ENCODE peak calls at places on chromosome 3, in four cellular contexts. D is esophagus muscularis mucosa, Q is IMR-90, R is adrenal gland. N is an unnamed sample.

GRCh38 chr3:15269091-15269989 is 63.0 kb downstream of the SH3BP5 start:
- DNase-seq in D (peak; percentile 96), Q (peak; percentile 96), R (peak; percentile 97), N (peak; percentile 44)

GRCh38 chr3:106570426-106570825 is 701.6 kb upstream of the CBLB start:
- DNase-seq in D (no peak), Q (no peak), R (no peak), N (no peak)

GRCh38 chr3:146125946-146126345 is 35.0 kb downstream of the PLOD2 start:
- DNase-seq in D (no peak), Q (peak; percentile 94), R (no peak), N (no peak)

GRCh38 chr3:111227216-111227615 is 155.6 kb downstream of the NECTIN3 start:
- DNase-seq in D (no peak), Q (peak; percentile 69), R (no peak), N (no peak)

GRCh38 chr3:141851411-141851810 is 25.0 kb upstream of the ATP1B3 start:
- DNase-seq in D (no peak), Q (no peak), R (no peak), N (peak; percentile 10)

GRCh38 chr3:151795276-151795675 is 18.6 kb upstream of the AADAC start:
- DNase-seq in D (no peak), Q (peak; percentile 81), R (no peak), N (no peak)

GRCh38 chr3:19229086-19229485 is 80.8 kb downstream of the KCNH8 start:
- DNase-seq in D (no peak), Q (no peak), R (no peak), N (no peak)

GRCh38 chr3:15380980-15381890 is 46.1 kb downstream of the METTL6 start:
- DNase-seq in D (no peak), Q (no peak), R (peak; percentile 59), N (no peak)

GRCh38 chr3:55191911-55192787 is 264.3 kb upstream of the LRTM1 start:
- DNase-seq in D (no peak), Q (peak; percentile 98), R (no peak), N (no peak)

GRCh38 chr3:152192050-152192449 is 76.7 kb upstream of the MBNL1 start:
- DNase-seq in D (no peak), Q (no peak), R (no peak), N (no peak)

GRCh38 chr3:171453175-171453868 is 6.9 kb downstream of the TNIK start:
- DNase-seq in D (no peak), Q (no peak), R (no peak), N (no peak)

GRCh38 chr3:25648107-25648535 is 16.6 kb downstream of the TOP2B start:
- DNase-seq in D (no peak), Q (peak; percentile 82), R (peak; percentile 91), N (peak; percentile 84)

GRCh38 chr3:127383656-127384179 is 95.9 kb upstream of the PRR20G start:
- DNase-seq in D (no peak), Q (no peak), R (no peak), N (no peak)

GRCh38 chr3:98906230-98906629 is 4.7 kb upstream of the DCBLD2 start:
- DNase-seq in D (no peak), Q (peak; percentile 90), R (no peak), N (no peak)

GRCh38 chr3:149527531-149528343 is 53.2 kb downstream of the TM4SF4 start:
- DNase-seq in D (no peak), Q (peak; percentile 39), R (no peak), N (peak; percentile 37)

GRCh38 chr3:149134560-149134959 is 5.1 kb downstream of the HPS3 start:
- DNase-seq in D (no peak), Q (peak; percentile 41), R (peak; percentile 59), N (no peak)

GRCh38 chr3:14317057-14317553 is 85.3 kb upstream of the SLC6A6 start:
- DNase-seq in D (no peak), Q (no peak), R (no peak), N (no peak)

GRCh38 chr3:66598168-66598567 is 97.3 kb upstream of the LRIG1 start:
- DNase-seq in D (no peak), Q (peak; percentile 76), R (no peak), N (peak; percentile 52)

GRCh38 chr3:4719011-4719649 is 226.0 kb downstream of the ITPR1 start:
- DNase-seq in D (no peak), Q (peak; percentile 67), R (peak; percentile 19), N (no peak)

GRCh38 chr3:19595884-19596283 is 338.1 kb downstream of the EFHB start:
- DNase-seq in D (no peak), Q (no peak), R (no peak), N (no peak)

GRCh38 chr3:11155341-11156025 is 1.2 kb downstream of the HRH1 start:
- DNase-seq in D (no peak), Q (peak; percentile 89), R (peak; percentile 71), N (peak; percentile 58)

GRCh38 chr3:11157406-11157805 is 3.1 kb downstream of the HRH1 start:
- DNase-seq in D (no peak), Q (no peak), R (no peak), N (no peak)

GRCh38 chr3:11156026-11156410 is 1.7 kb downstream of the HRH1 start:
- DNase-seq in D (no peak), Q (no peak), R (no peak), N (no peak)

GRCh38 chr3:11154953-11155325 is 646 bp downstream of the HRH1 start:
- DNase-seq in D (no peak), Q (peak; percentile 38), R (no peak), N (no peak)

DNA sequence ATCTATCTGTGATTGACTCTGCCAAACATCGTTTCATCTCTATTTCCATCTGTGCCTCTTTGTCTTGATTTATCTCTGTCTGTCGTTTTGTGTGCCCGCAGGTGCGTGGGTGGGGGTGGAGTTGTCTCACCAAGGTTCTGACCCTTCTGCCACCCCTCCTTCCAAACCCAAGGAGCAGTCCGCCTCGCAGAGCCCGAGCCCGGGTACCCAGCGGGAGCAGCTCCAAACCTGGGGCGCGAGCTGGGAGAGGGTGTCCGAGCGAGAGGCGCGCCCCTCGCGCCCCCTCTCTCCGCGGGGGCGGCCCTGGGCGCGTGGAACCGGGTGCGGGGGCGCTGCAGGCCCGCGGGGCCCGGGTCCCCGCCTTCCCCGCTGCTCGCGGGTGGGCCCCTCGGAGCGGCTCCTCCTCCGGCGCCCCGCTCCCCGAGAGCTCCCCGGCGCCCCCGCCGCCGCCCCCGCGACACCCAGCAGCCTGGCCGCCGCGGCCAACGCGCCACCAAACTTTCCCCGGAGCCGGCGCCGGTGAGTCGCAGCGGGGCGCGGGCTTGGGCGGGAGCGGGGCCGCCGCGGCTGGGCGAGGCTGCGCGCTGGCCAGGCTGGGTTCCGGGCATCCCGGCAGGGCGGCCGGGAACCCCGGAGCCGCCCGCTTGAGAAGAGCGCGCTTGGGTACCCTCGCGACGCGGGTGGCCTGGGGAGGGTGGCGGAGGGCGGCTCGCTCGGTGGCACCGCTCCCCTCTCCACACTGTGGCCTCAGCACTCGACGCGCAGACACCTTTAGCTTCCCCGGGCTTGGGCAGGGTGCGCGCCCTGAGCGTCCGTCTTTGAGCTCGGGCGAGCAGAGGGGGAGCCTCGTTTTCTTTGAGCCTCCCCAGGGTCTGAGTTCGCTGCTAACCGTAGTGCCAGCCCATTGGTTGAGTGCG is at the start of gene HRH1:
- DNase-seq in D (no peak), Q (no peak), R (no peak), N (peak; percentile 6)
- TF ChIP-seq POLR2A in D (no peak), Q (peak; percentile 54), R (no peak), N (no peak)

GRCh38 chr3:187963003-187963676 is 190.8 kb upstream of the LPP start:
- DNase-seq in D (no peak), Q (no peak), R (no peak), N (no peak)
- H3K4me3 ChIP-seq in D (no peak overlapping the region), Q (no peak overlapping the region), R (no peak overlapping the region), N (no peak overlapping the region)

GRCh38 chr3:17149076-17149475 is 264.3 kb downstream of the PLCL2 start:
- DNase-seq in D (no peak), Q (no peak), R (no peak), N (no peak)

GRCh38 chr3:17154221-17154620 is 269.5 kb downstream of the PLCL2 start:
- DNase-seq in D (no peak), Q (no peak), R (no peak), N (no peak)

GRCh38 chr3:17153209-17153608 is 268.5 kb downstream of the PLCL2 start:
- DNase-seq in D (no peak), Q (no peak), R (no peak), N (no peak)

GRCh38 chr3:17149744-17150143 is 265.0 kb downstream of the PLCL2 start:
- DNase-seq in D (no peak), Q (no peak), R (no peak), N (no peak)

GRCh38 chr3:17151598-17152373 is 267.0 kb downstream of the PLCL2 start:
- DNase-seq in D (no peak), Q (no peak), R (peak; percentile 73), N (peak; percentile 12)
- TF ChIP-seq POLR2A in D (no peak), Q (no peak), R (no peak), N (no peak)

DNA sequence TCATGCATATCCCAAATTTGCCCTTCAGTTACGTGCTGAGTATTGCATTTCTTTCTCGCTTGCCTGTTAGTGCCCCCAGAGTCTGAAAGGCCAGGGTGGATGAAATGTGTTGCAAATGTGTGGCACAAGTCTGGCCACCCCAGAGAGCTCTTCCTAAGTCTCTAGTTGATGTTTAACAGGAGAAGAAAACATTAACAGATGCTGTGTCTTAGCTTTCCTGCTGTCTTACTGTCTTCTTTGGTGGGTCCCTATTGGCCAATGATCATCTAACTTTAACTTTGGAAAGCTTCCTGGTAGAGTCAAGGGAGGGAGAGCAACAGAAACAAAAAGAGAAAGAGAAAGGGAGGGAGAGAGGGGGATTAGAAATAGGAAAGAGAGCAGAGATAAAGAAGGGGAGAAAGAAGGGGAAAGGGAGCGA is 76.7 kb upstream of the P3H2 start:
- DNase-seq in D (no peak), Q (no peak), R (no peak), N (no peak)
- H3K4me3 ChIP-seq in D (no peak overlapping the region), Q (no peak overlapping the region), R (no peak overlapping the region), N (no peak overlapping the region)

GRCh38 chr3:49007771-49008528 is 759 bp downstream of the WDR6 start:
- DNase-seq in D (peak; percentile 96), Q (peak; percentile 71), R (peak; percentile 94), N (peak; percentile 87)

GRCh38 chr3:49006591-49007067 is 562 bp upstream of the WDR6 start:
- DNase-seq in D (no peak), Q (peak; percentile 63), R (peak; percentile 67), N (peak; percentile 57)

GRCh38 chr3:49005998-49006397 is 1.2 kb upstream of the WDR6 start:
- DNase-seq in D (no peak), Q (no peak), R (peak; percentile 45), N (no peak)

GRCh38 chr3:49005298-49005680 is 1.9 kb upstream of the WDR6 start:
- DNase-seq in D (no peak), Q (no peak), R (no peak), N (peak; percentile 82)

GRCh38 chr3:49007068-49007770 is at the start of gene WDR6:
- DNase-seq in D (peak; percentile 99), Q (peak; percentile 97), R (peak; percentile 99), N (peak; percentile 99)
- TF ChIP-seq POLR2A in D (no peak), Q (peak; percentile 90), R (peak; percentile 59), N (peak; percentile 85)

GRCh38 chr3:143265501-143266070 is 146.0 kb downstream of the CHST2 start:
- DNase-seq in D (no peak), Q (no peak), R (no peak), N (no peak)
- H3K4me3 ChIP-seq in D (no peak overlapping the region), Q (no peak overlapping the region), R (no peak overlapping the region), N (no peak overlapping the region)

DNA sequence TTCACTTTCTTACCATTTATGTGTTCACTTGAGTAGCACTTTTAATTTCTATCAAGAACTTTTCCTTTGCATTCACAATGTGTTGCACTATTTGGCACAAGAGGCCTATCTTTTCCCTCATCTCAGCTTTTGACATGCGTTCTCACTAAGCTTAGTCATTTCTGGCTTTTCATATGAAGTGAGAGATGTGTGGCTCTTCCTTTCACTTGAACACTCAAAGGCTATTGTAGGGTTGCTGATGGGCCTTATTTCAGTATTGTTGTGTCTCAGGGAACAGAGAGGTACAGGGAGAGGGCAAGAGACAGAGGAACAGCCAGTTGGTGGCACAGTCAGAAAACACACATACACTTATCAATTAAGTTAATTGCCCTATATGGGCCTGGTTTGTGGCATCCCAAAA is 127.4 kb upstream of the MLF1 start:
- DNase-seq in D (no peak), Q (no peak), R (no peak), N (no peak)
- TF ChIP-seq POLR2A in D (no peak), Q (no peak), R (no peak), N (no peak)